ENCODE peak calls at places on chromosomes 7 and 10, in four cellular contexts. V, Z, N and M are unnamed samples.

GRCh38 chr10:34766256-34766580 is 48.9 kb downstream of the PARD3 start:
- DNase-seq in Z (no peak), N (no peak), V (no peak), M (no peak)

GRCh38 chr10:130652964-130653578 is 516.9 kb downstream of the GLRX3 start:
- DNase-seq in N (no peak), Z (peak; percentile 27), V (no peak), M (no peak)

GRCh38 chr7:12759112-12759511 is 71.7 kb downstream of the ARL4A start:
- DNase-seq in V (no peak), N (no peak), Z (no peak), M (no peak)

GRCh38 chr10:2791774-2792443 is 275.4 kb upstream of the PFKP start:
- DNase-seq in N (no peak), V (no peak), Z (no peak), M (no peak)

GRCh38 chr10:128704716-128705115 is 578.5 kb upstream of the MKI67 start:
- DNase-seq in Z (no peak), V (no peak), N (no peak), M (no peak)

GRCh38 chr10:63267414-63268138 is 134.4 kb downstream of the NRBF2 start:
- DNase-seq in Z (no peak), N (peak; percentile 69), V (peak; percentile 91), M (peak; percentile 43)

GRCh38 chr7:5699951-5700384 is 81.5 kb downstream of the RNF216 start:
- DNase-seq in V (no peak), Z (no peak), N (peak; percentile 42), M (no peak)

GRCh38 chr10:49037187-49037586 is 78.1 kb downstream of the VSTM4 start:
- DNase-seq in V (peak; percentile 58), Z (no peak), N (no peak), M (peak; percentile 3)

GRCh38 chr10:101444058-101444457 is 90.1 kb downstream of the BTRC start:
- DNase-seq in V (no peak), Z (no peak), N (peak; percentile 24), M (no peak)

GRCh38 chr10:14757996-14758395 is 16.7 kb downstream of the FAM107B start:
- DNase-seq in V (no peak), Z (no peak), N (no peak), M (no peak)

GRCh38 chr7:2572101-2572842 is 13.5 kb downstream of the IQCE start:
- DNase-seq in Z (peak; percentile 53), N (no peak), V (peak; percentile 42), M (peak; percentile 56)

GRCh38 chr10:79491171-79491835 is 21.0 kb upstream of the EIF5AL1 start:
- DNase-seq in N (peak; percentile 34), V (no peak), Z (no peak), M (no peak)

GRCh38 chr10:62992145-62992721 is 140.9 kb upstream of the NRBF2 start:
- DNase-seq in N (no peak), V (peak; percentile 40), Z (no peak), M (no peak)

GRCh38 chr10:18233775-18234174 is 93.6 kb downstream of the CACNB2 start:
- DNase-seq in N (peak; percentile 73), V (no peak), Z (peak; percentile 69), M (no peak)

GRCh38 chr7:6479067-6479466 is 31.3 kb upstream of the DAGLB start:
- DNase-seq in V (no peak), N (no peak), Z (no peak), M (no peak)

GRCh38 chr7:99588868-99589267 is 9.2 kb upstream of the TMEM225B start:
- DNase-seq in Z (no peak), N (no peak), V (no peak), M (no peak)